ENCODE peak calls at places on chromosomes 12 and 14, in six cellular contexts. X is uterus, T is thyroid gland, S is BJ, M is breast epithelium, B is HCT116. E is an unnamed sample.

GRCh38 chr14:101005447-101005846 is 101.9 kb upstream of the RTL1 start:
- DNase-seq in M (peak; percentile 40), X (no peak), S (no peak), T (no peak), B (no peak), E (no peak)

GRCh38 chr12:64258576-64258975 is 36.5 kb upstream of the KICS2 start:
- DNase-seq in T (no peak), S (no peak), B (no peak), M (no peak), X (no peak), E (no peak)

GRCh38 chr12:65602579-65603295 is 221.5 kb upstream of the HMGA2 start:
- DNase-seq in B (peak; percentile 94), T (peak; percentile 79), M (peak; percentile 59), X (peak; percentile 62), S (no peak), E (no peak)

GRCh38 chr14:103499709-103500108 is 22.9 kb downstream of the CKB start:
- DNase-seq in T (no peak), S (no peak), X (peak; percentile 12), M (no peak), B (no peak), E (no peak)

GRCh38 chr14:35405304-35405996 is 901 bp upstream of the NFKBIA start:
- DNase-seq in X (peak; percentile 63), T (peak; percentile 59), B (no peak), M (no peak), S (no peak), E (no peak)

GRCh38 chr14:79511146-79511545 is 700.2 kb downstream of the DIO2 start:
- DNase-seq in B (no peak), X (no peak), T (no peak), M (no peak), S (no peak), E (no peak)

GRCh38 chr14:100682749-100683148 is 43.9 kb upstream of the DLK1 start:
- DNase-seq in T (no peak), X (no peak), B (no peak), M (no peak), S (no peak), E (no peak)

GRCh38 chr12:129868566-129868965 is 35.3 kb downstream of the TMEM132D start:
- DNase-seq in S (no peak), B (no peak), X (no peak), M (no peak), T (no peak), E (no peak)

GRCh38 chr12:75542942-75543341 is 31.5 kb upstream of the KRR1 start:
- DNase-seq in T (no peak), B (no peak), M (no peak), S (no peak), X (no peak), E (no peak)

GRCh38 chr12:57626111-57626928 is 6.7 kb downstream of the B4GALNT1 start:
- DNase-seq in M (no peak), T (no peak), X (no peak), S (no peak), B (no peak), E (no peak)

GRCh38 chr12:57625261-57626032 is 7.6 kb downstream of the B4GALNT1 start:
- DNase-seq in T (no peak), M (no peak), B (no peak), X (no peak), S (no peak), E (no peak)

GRCh38 chr12:57623385-57623784 is 9.6 kb downstream of the B4GALNT1 start:
- DNase-seq in S (no peak), B (no peak), X (no peak), T (no peak), M (no peak), E (no peak)

GRCh38 chr12:57623811-57624390 is 9.1 kb downstream of the B4GALNT1 start:
- DNase-seq in B (no peak), M (no peak), X (no peak), T (no peak), S (no peak), E (no peak)

GRCh38 chr12:57624441-57625220 is 8.4 kb downstream of the B4GALNT1 start:
- DNase-seq in B (no peak), T (no peak), S (no peak), M (no peak), X (no peak), E (no peak)
- TF ChIP-seq CTCF in B (no peak), T (no peak), S (no peak), M (no peak), X (no peak), E (no peak)

DNA sequence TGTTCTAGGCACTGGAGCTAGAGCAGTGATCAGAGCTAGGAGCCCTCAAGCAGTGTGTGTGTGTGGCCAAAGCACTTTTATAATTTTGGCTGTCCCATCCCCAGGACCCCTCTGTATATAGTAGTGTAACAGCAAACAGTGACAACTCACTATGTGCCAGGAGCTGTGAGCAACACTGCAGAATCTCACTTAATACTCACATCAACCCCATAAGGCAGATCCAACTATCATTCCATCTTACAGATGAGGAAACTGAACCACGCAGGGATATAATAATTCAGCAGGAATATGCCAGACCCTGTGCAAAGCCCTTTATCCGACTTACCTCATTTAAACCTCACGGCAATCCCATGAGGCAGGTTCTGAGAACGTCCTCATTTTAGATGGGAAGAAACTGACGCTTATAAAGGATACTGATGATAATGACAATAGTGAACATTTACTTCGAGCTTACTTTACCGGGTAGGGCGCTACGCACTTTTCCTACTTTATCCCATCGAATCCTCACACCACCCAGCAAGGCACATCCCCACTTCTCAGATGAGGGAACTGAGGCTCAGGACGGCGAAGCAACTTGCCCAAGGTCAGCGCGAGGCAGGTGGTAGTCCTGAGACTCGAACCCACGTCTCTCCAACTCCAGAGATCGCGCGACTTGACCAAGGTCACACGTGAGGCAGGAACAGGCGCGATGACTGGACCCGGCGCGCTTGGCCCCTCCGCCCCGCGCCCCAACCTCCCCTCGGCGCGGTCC is 686 bp downstream of the RAB35 start:
- DNase-seq in S (no peak), X (no peak), T (peak; percentile 19), M (no peak), B (peak; percentile 41), E (no peak)
- H3K4me3 ChIP-seq in S (peak overlapping the region; percentile 84), X (peak overlapping the region; percentile 70), T (no peak overlapping the region), M (peak overlapping the region; percentile 83), B (peak overlapping the region; percentile 65), E (peak overlapping the region; percentile 74)

GRCh38 chr12:96397756-96398421 is 2.4 kb downstream of the CDK17 start:
- DNase-seq in B (no peak), T (no peak), M (no peak), X (no peak), S (no peak), E (no peak)

GRCh38 chr12:96400631-96401060 is 407 bp upstream of the CDK17 start:
- DNase-seq in T (no peak), S (no peak), M (no peak), X (no peak), B (no peak), E (no peak)

GRCh38 chr12:96399919-96400630 is at the start of gene CDK17:
- DNase-seq in M (peak; percentile 77), X (peak; percentile 87), B (peak; percentile 50), T (peak; percentile 83), S (no peak), E (no peak)

GRCh38 chr12:96398422-96399080 is 1.7 kb downstream of the CDK17 start:
- DNase-seq in X (no peak), S (no peak), T (no peak), M (no peak), B (no peak), E (no peak)

DNA sequence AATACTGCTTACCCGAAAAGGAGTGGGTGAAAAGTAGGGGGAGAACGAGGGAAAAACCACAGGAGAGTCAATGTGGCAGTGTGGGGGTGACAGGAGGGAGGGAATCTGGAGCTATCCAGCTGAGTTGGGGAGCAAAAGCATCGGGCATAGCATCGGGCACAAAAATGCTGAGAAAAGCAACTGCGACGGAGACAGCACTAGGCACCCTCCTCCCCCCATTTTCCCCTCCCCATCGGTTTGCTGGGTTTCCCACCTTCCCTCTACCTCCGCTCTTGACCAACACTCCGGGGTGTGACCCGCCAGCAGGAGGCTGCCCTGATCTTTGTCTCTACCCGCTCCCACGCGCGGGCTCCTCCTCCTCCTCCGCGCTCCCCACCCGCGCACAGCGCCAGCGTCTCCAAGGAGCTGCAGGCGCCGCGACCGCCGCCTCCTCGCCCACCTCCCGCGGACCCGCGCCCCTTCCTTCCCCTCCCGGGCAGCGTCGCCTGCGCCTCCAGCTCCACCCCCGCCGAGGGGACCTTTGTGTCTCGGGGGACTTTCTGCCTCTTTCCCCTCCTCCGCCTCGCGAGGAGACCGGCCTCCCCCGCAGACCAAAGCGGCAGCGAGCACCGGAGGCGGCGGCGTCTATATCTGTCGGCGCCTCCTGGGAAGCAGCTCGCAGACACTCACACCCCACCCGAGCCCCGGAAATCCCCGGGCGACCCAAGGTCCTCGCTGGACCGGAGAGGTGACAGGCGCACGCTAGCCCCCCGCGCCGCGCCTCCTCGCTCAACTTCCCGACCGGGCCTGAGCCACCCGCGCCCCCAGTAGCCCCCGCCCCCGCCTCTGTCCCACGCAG is 939 bp downstream of the CDK17 start:
- DNase-seq in B (no peak), X (peak; percentile 84), T (peak; percentile 74), S (no peak), M (peak; percentile 72), E (no peak)
- TF ChIP-seq CTCF in B (peak; percentile 7), X (peak; percentile 8), T (peak; percentile 31), S (peak; percentile 44), M (peak; percentile 10), E (peak; percentile 7)

DNA sequence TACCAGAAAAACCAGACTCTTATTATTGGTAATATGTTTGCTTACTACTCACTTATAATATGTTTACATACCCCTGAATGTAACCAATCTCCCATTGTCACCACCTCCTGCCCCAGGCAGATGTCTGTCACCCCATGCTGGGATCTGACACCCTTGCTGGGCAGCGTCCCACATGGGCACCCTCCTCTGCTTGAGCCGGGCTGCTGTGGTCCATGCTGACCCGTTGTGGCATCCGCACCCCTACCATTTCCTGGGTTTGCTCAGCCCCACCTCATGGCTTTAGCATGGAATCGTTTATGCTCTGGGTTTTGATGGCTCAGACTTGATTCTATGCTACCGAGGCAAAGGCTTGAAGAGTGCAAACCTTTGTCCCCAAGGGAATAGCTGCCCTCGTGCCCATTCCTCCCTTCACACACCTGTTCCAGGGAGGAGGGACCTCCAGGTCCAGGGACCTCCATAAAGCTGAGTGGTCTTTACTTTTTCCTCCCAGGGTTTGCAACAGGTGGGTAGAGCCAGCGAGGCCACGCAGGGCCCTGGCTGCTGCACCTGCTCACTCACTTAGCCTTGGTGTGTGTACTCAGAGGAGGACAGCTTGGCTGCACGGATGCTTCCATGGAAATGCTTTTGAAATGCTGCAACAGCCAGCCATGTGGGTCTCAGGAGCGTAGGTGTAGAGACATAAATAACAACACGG is 68.7 kb downstream of the PRMT8 start:
- DNase-seq in M (no peak), S (no peak), B (no peak), T (no peak), X (no peak), E (no peak)
- H3K4me3 ChIP-seq in M (no peak overlapping the region), S (no peak overlapping the region), B (no peak overlapping the region), T (no peak overlapping the region), X (no peak overlapping the region), E (no peak overlapping the region)

E was measured in LNCaP clone FGC.